ENCODE peak calls at places on chromosomes 13 and 19, in six cellular contexts. Y is fibroblast of lung, K is heart left ventricle, T is kidney epithelial cell, A is AG04450, G is tibial nerve. Q is an unnamed sample.

GRCh38 chr19:48925240-48925843 is 8.2 kb upstream of the DHDH start:
- DNase-seq in K (no peak), T (peak; percentile 71), G (no peak), Y (peak; percentile 93), A (peak; percentile 69), Q (peak; percentile 73)

GRCh38 chr13:50080158-50080855 is 65.1 kb downstream of the KCNRG start:
- DNase-seq in K (peak; percentile 23), G (peak; percentile 38), T (no peak), A (no peak), Y (peak; percentile 50), Q (no peak)

GRCh38 chr13:107043016-107043957 is 475.4 kb upstream of the ARGLU1 start:
- DNase-seq in T (peak; percentile 61), G (no peak), Y (peak; percentile 87), A (no peak), K (peak; percentile 21), Q (no peak)

GRCh38 chr13:99316657-99317244 is 9.6 kb upstream of the GPR183 start:
- DNase-seq in K (no peak), Y (peak; percentile 72), T (no peak), A (no peak), G (no peak), Q (no peak)

GRCh38 chr19:12774588-12775555 is at the start of gene HOOK2:
- DNase-seq in Y (no peak), K (no peak), G (peak; percentile 19), A (no peak), T (no peak), Q (no peak)

GRCh38 chr19:6041071-6041470 is 63.1 kb upstream of the RANBP3 start:
- DNase-seq in G (no peak), K (no peak), T (no peak), Y (no peak), A (no peak), Q (no peak)

GRCh38 chr19:19106061-19106551 is 32.2 kb downstream of the TMEM161A start:
- DNase-seq in K (no peak), T (no peak), G (no peak), A (no peak), Y (no peak), Q (no peak)

GRCh38 chr19:55146648-55147218 is 2.3 kb downstream of the TNNT1 start:
- DNase-seq in G (no peak), A (no peak), K (peak; percentile 31), T (no peak), Y (no peak), Q (no peak)

GRCh38 chr19:7928741-7929701 is 3.1 kb upstream of the CTXN1 start:
- DNase-seq in T (peak; percentile 53), Y (peak; percentile 84), A (peak; percentile 78), K (no peak), G (peak; percentile 53), Q (peak; percentile 45)

GRCh38 chr13:43799191-43799590 is 12.4 kb upstream of the ENOX1 start:
- DNase-seq in Y (no peak), T (no peak), G (no peak), A (no peak), K (no peak), Q (no peak)

GRCh38 chr13:60463787-60464186 is 66.8 kb downstream of the TDRD3 start:
- DNase-seq in A (no peak), T (no peak), K (no peak), G (no peak), Y (no peak), Q (no peak)

GRCh38 chr19:15419413-15420025 is 731 bp upstream of the AKAP8L start:
- DNase-seq in T (no peak), A (no peak), G (no peak), Y (no peak), K (no peak), Q (no peak)
- TF ChIP-seq CTCF in T (no peak), A (no peak), G (no peak), Y (no peak), K (no peak), Q (no peak)

DNA sequence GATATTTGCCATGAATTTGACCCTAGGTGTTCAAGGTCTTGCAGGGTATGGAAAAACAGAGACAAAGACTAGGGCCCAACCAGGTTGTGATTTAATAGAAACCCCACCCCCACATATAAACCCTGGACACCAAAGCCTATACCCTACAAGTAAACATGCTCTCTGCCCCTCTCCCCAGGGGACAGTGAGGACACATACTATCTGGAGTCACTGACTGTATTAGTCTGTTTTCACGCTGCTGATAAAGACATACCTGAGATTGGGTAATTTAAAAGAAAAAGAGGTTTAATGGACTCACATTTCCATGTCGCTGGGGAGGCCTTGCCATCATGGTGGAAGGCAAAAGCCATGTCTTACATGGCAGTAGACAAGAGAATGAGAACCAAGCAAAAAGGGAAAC is 88.3 kb downstream of the RAP2A start:
- DNase-seq in Y (no peak), G (no peak), A (no peak), K (no peak), T (no peak), Q (no peak)
- TF ChIP-seq CTCF in Y (no peak), G (no peak), A (no peak), K (no peak), T (no peak), Q (no peak)

GRCh38 chr19:17411801-17412200 is 6.4 kb upstream of the BST2 start:
- DNase-seq in Y (no peak), T (no peak), A (no peak), G (no peak), K (no peak), Q (no peak)

GRCh38 chr19:17418710-17419109 is 1.1 kb upstream of the MVB12A start:
- DNase-seq in K (no peak), G (no peak), T (no peak), A (no peak), Y (no peak), Q (no peak)

GRCh38 chr19:17419154-17419490 is 725 bp upstream of the MVB12A start:
- DNase-seq in K (no peak), G (no peak), T (no peak), A (no peak), Y (no peak), Q (no peak)

GRCh38 chr19:17414097-17414496 is 5.8 kb upstream of the MVB12A start:
- DNase-seq in G (no peak), K (no peak), T (no peak), Y (no peak), A (no peak), Q (no peak)

GRCh38 chr19:17415107-17415506 is 4.7 kb upstream of the MVB12A start:
- DNase-seq in T (no peak), G (no peak), K (no peak), Y (no peak), A (no peak), Q (no peak)
- TF ChIP-seq CTCF in T (no peak), G (no peak), K (no peak), Y (no peak), A (no peak), Q (no peak)

DNA sequence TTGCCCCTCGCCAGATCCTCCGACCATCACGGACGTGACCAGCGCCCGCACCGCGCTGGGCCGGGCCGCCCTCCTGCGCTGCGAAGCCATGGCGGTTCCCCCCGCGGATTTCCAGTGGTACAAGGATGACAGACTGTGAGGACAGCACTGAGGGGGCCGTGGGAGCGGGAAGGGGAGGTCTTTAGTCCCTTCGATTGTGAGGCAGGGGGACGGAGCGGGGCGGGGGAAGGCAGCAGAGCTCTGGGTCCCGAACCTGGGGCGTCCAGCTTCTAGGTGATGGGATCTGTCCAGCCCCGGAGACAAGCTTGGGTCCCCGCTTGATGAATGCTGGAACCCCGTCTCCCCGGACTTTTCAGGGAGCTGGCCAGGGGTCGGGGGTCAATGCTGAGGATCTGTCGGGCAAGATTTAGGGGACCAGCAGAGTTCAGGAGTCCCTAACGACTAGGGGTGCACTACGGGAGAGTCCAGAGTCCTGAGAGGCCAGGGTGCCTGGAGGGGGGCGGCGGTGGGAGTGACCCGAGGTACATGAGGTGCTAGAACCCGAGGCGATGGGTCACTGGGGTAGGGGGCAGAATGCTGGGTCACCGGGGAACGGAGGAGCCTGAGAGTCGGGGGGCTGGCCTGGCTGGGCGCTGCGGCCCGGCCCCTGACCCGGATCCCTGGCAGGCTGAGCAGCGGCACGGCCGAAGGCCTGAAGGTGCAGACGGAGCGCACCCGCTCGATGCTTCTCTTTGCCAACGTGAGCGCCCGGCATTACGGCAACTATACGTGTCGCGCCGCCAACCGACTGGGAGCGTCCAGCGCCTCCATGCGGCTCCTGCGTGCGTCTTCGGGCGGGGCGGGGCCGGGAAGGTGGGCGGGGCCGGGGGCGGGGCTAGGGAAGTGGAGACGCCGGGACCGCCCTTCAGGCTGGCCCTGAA is 14.6 kb downstream of the VSIG10L start:
- DNase-seq in Y (no peak), T (no peak), G (no peak), A (no peak), K (peak; percentile 42), Q (no peak)
- TF ChIP-seq CTCF in Y (no peak), T (peak; percentile 18), G (no peak), A (no peak), K (no peak), Q (peak; percentile 10)

DNA sequence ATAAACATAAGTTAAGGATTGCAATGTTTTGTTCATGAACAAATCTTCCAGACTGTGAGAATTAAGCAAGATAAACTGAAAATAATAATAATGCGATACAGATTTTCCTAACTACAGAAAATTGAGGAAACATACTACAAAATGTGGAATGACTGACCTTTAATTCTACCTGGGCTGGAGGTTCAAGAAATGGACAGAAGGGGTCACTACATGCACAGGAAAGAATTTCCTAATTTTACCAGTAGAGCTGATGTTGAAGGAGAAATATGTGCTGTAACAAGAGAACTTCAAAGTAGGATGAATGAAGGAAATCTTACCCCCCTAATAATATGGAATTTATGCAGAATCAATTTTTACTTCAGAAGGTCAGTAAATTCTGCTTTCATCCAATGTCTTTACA is 62.3 kb downstream of the ZNF627 start:
- DNase-seq in A (no peak), Y (no peak), G (no peak), T (no peak), K (no peak), Q (no peak)
- TF ChIP-seq CTCF in A (peak; percentile 36), Y (peak; percentile 16), G (no peak), T (no peak), K (peak; percentile 11), Q (peak; percentile 3)

Q was measured in AG04449.